ENCODE peak calls at places on chromosomes 11 and 22, in nine cellular contexts. L is aorta; K is stimulated activated CD8-positive, alpha-beta memory T cell treated with anti-CD3 and anti-CD28 coated beads, Interleukin-12 subunit alpha, Interleukin-12 subunit beta, amount 100 ng/mL, for 4 hours; E is KG1; I is NCI-H1417; H is activated CD4-positive, alpha-beta memory T cell treated with anti-CD3 and anti-CD28 coated beads, Interleukin-2, amount 10 ng/mL, durations not matched to agents 7 days and 5 days; M is neural crest cell; Q is GM12891; B is AG09309. F is an unnamed sample.

GRCh38 chr11:130124096-130124495 is 35.5 kb upstream of the ST14 start:
- DNase-seq in L (peak), K (no peak), E (peak), I (no peak), H (no peak), M (no peak), Q (no peak), B (peak), F (no peak)

GRCh38 chr11:31641477-31642062 is 132.0 kb downstream of the ELP4 start:
- DNase-seq in L (no peak), K (no peak), E (no peak), I (peak), H (no peak), M (peak), Q (no peak), B (no peak), F (peak)

GRCh38 chr11:107050126-107050525 is 31.9 kb upstream of the GUCY1A2 start:
- DNase-seq in L (no peak), K (no peak), E (no peak), I (no peak), H (no peak), M (no peak), Q (no peak), B (no peak), F (no peak)

GRCh38 chr11:87473174-87473573 is 435.4 kb downstream of the TMEM135 start:
- DNase-seq in L (no peak), K (no peak), E (no peak), I (no peak), H (no peak), M (no peak), Q (no peak), B (peak), F (no peak)

GRCh38 chr11:125886997-125887372 is 483 bp upstream of the HYLS1 start:
- DNase-seq in L (peak), K (no peak), E (no peak), I (peak), H (peak), M (no peak), Q (peak), B (no peak), F (peak)

GRCh38 chr11:132960273-132960672 is 572.0 kb downstream of the OPCML start:
- DNase-seq in L (no peak), K (no peak), E (no peak), I (no peak), H (no peak), M (no peak), Q (no peak), B (no peak), F (no peak)

GRCh38 chr22:36368359-36368983 is 19.3 kb downstream of the MYH9 start:
- DNase-seq in L (no peak), K (no peak), E (no peak), I (no peak), H (no peak), M (no peak), Q (no peak), B (no peak), F (peak)

GRCh38 chr11:33377100-33377851 is 120.1 kb downstream of the HIPK3 start:
- DNase-seq in L (no peak), K (no peak), E (no peak), I (no peak), H (no peak), M (no peak), Q (no peak), B (no peak), F (no peak)

GRCh38 chr11:68302256-68303054 is 9.9 kb upstream of the LRP5 start:
- DNase-seq in L (peak), K (no peak), E (no peak), I (peak), H (no peak), M (no peak), Q (no peak), B (no peak), F (peak)

GRCh38 chr22:44838316-44839016 is 86.1 kb downstream of the ARHGAP8 start:
- DNase-seq in L (peak), K (no peak), E (no peak), I (no peak), H (no peak), M (no peak), Q (no peak), B (no peak), F (no peak)

GRCh38 chr11:3855808-3856491 is 486 bp downstream of the STIM1 start:
- DNase-seq in L (peak), K (peak), E (no peak), I (peak), H (peak), M (peak), Q (no peak), B (no peak), F (peak)

GRCh38 chr11:79160786-79161403 is 279.9 kb downstream of the TENM4 start:
- DNase-seq in L (no peak), K (no peak), E (no peak), I (no peak), H (no peak), M (no peak), Q (no peak), B (no peak), F (no peak)

GRCh38 chr11:35344990-35345655 is 74.2 kb downstream of the SLC1A2 start:
- DNase-seq in L (no peak), K (no peak), E (no peak), I (no peak), H (no peak), M (no peak), Q (no peak), B (no peak), F (no peak)

GRCh38 chr11:114163231-114163631 is 103.7 kb downstream of the ZBTB16 start:
- DNase-seq in L (no peak), K (no peak), E (no peak), I (no peak), H (no peak), M (no peak), Q (no peak), B (no peak), F (no peak)

GRCh38 chr22:38699784-38700183 is 959 bp downstream of the JOSD1 start:
- DNase-seq in L (no peak), K (no peak), E (no peak), I (no peak), H (no peak), M (no peak), Q (no peak), B (no peak), F (no peak)

GRCh38 chr11:65862941-65863888 is 3.0 kb downstream of the MUS81 start:
- DNase-seq in L (peak), K (no peak), E (no peak), I (no peak), H (no peak), M (no peak), Q (no peak), B (no peak), F (no peak)

GRCh38 chr22:38973289-38974169 is 8.6 kb upstream of the APOBEC3B start:
- DNase-seq in L (no peak), K (no peak), E (peak), I (peak), H (peak), M (peak), Q (peak), B (no peak), F (peak)

GRCh38 chr22:17570851-17571631 is 7.7 kb downstream of the SLC25A18 start:
- DNase-seq in L (no peak), K (no peak), E (no peak), I (no peak), H (no peak), M (no peak), Q (no peak), B (no peak), F (no peak)

GRCh38 chr11:31160504-31161422 is 208.8 kb downstream of the DCDC1 start:
- DNase-seq in L (no peak), K (no peak), E (no peak), I (peak), H (no peak), M (no peak), Q (no peak), B (no peak), F (peak)

GRCh38 chr22:41094036-41094435 is 1.6 kb downstream of the EP300 start:
- DNase-seq in L (no peak), K (no peak), E (peak), I (no peak), H (peak), M (no peak), Q (no peak), B (no peak), F (peak)

GRCh38 chr11:94776351-94777321 is 8.5 kb downstream of the AMOTL1 start:
- DNase-seq in L (no peak), K (no peak), E (no peak), I (peak), H (no peak), M (no peak), Q (no peak), B (peak), F (no peak)

GRCh38 chr22:44199866-44200265 is 19.1 kb downstream of the PARVG start:
- DNase-seq in L (no peak), K (no peak), E (no peak), I (no peak), H (no peak), M (no peak), Q (no peak), B (no peak), F (no peak)

GRCh38 chr11:120342226-120342625 is 6.0 kb downstream of the ARHGEF12 start:
- DNase-seq in L (no peak), K (no peak), E (no peak), I (no peak), H (no peak), M (no peak), Q (no peak), B (no peak), F (no peak)

GRCh38 chr11:115623021-115623451 is 118.8 kb upstream of the CADM1 start:
- DNase-seq in L (peak), K (no peak), E (no peak), I (no peak), H (no peak), M (no peak), Q (no peak), B (peak), F (no peak)

GRCh38 chr11:83827520-83827919 is 541.4 kb upstream of the CCDC90B start:
- DNase-seq in L (no peak), K (no peak), E (no peak), I (no peak), H (no peak), M (no peak), Q (no peak), B (no peak), F (no peak)

GRCh38 chr22:50114221-50114981 is 24.6 kb downstream of the MOV10L1 start:
- DNase-seq in L (no peak), K (no peak), E (no peak), I (no peak), H (no peak), M (no peak), Q (no peak), B (peak), F (no peak)

GRCh38 chr22:18154821-18155390 is 4.9 kb downstream of the USP18 start:
- DNase-seq in L (no peak), K (no peak), E (no peak), I (no peak), H (no peak), M (no peak), Q (no peak), B (no peak), F (no peak)

GRCh38 chr11:18203723-18204122 is 31.1 kb downstream of the MRGPRX4 start:
- DNase-seq in L (no peak), K (no peak), E (no peak), I (no peak), H (no peak), M (peak), Q (peak), B (no peak), F (peak)

GRCh38 chr11:335779-336665 is 15.4 kb upstream of the IFITM3 start:
- DNase-seq in L (peak), K (no peak), E (no peak), I (no peak), H (no peak), M (no peak), Q (no peak), B (no peak), F (no peak)

GRCh38 chr22:46007848-46008261 is 30.9 kb upstream of the WNT7B start:
- DNase-seq in L (peak), K (no peak), E (no peak), I (peak), H (no peak), M (no peak), Q (no peak), B (peak), F (peak)

GRCh38 chr22:42270178-42270511 is 308 bp downstream of the TCF20 start:
- DNase-seq in L (no peak), K (no peak), E (no peak), I (peak), H (no peak), M (no peak), Q (no peak), B (no peak), F (peak)

GRCh38 chr11:1889527-1889930 is 2.2 kb downstream of the PRR33 start:
- DNase-seq in L (no peak), K (no peak), E (no peak), I (no peak), H (no peak), M (no peak), Q (no peak), B (no peak), F (peak)

GRCh38 chr22:48708558-48709245 is 1119.0 kb downstream of the BRD1 start:
- DNase-seq in L (peak), K (no peak), E (no peak), I (no peak), H (no peak), M (no peak), Q (no peak), B (no peak), F (peak)

GRCh38 chr22:46262449-46263207 is 515 bp downstream of the PKDREJ start:
- DNase-seq in L (peak), K (no peak), E (no peak), I (no peak), H (peak), M (peak), Q (no peak), B (no peak), F (peak)

GRCh38 chr11:35006389-35007128 is 90.1 kb downstream of the PDHX start:
- DNase-seq in L (no peak), K (no peak), E (no peak), I (no peak), H (peak), M (no peak), Q (no peak), B (no peak), F (no peak)

F was measured in H7.